ENCODE peak calls at places on chromosomes 5 and 9, in four cellular contexts. M is HepG2, Z is SK-N-SH, J is GM12878. V is an unnamed sample.

GRCh38 chr5:6950250-6950649 is 237.0 kb downstream of the TENT4A start:
- DNase-seq in M (no peak), Z (no peak), J (no peak), V (no peak)

GRCh38 chr5:39058984-39059565 is 15.1 kb downstream of the RICTOR start:
- DNase-seq in M (no peak), Z (no peak), J (no peak), V (no peak)

GRCh38 chr9:136303066-136303824 is 649 bp downstream of the CCDC187 start:
- DNase-seq in M (no peak), Z (no peak), J (no peak), V (no peak)

GRCh38 chr9:77507212-77507961 is 140.7 kb downstream of the GNA14 start:
- DNase-seq in M (no peak), Z (no peak), J (no peak), V (no peak)

GRCh38 chr9:87537625-87538024 is 40.0 kb downstream of the DAPK1 start:
- DNase-seq in M (no peak), Z (no peak), J (no peak), V (no peak)

GRCh38 chr9:107067715-107068416 is 204.9 kb downstream of the ZNF462 start:
- DNase-seq in M (no peak), Z (no peak), J (no peak), V (no peak)

GRCh38 chr5:174571662-174572397 is 152.6 kb upstream of the MSX2 start:
- DNase-seq in M (peak; percentile 28), Z (peak; percentile 45), J (no peak), V (no peak)

GRCh38 chr5:72377920-72378635 is 57.9 kb downstream of the PTCD2 start:
- DNase-seq in M (no peak), Z (no peak), J (no peak), V (no peak)

GRCh38 chr5:15103864-15104263 is 232.3 kb upstream of the ANKH start:
- DNase-seq in M (no peak), Z (no peak), J (no peak), V (no peak)

GRCh38 chr5:152084476-152084875 is 159.8 kb upstream of the GLRA1 start:
- DNase-seq in M (no peak), Z (no peak), J (no peak), V (no peak)

GRCh38 chr5:5179597-5179996 is 39.5 kb downstream of the ADAMTS16 start:
- DNase-seq in M (no peak), Z (no peak), J (no peak), V (peak; percentile 90)

GRCh38 chr5:26582350-26583040 is 455.9 kb downstream of the CDH9 start:
- DNase-seq in M (no peak), Z (no peak), J (no peak), V (no peak)

GRCh38 chr5:179420476-179420875 is 75.2 kb upstream of the ADAMTS2 start:
- DNase-seq in M (no peak), Z (peak; percentile 20), J (no peak), V (no peak)

GRCh38 chr5:172866378-172866777 is 32.3 kb downstream of the ERGIC1 start:
- DNase-seq in M (no peak), Z (no peak), J (no peak), V (no peak)

GRCh38 chr5:118733394-118733793 is 255.0 kb downstream of the DTWD2 start:
- DNase-seq in M (no peak), Z (no peak), J (no peak), V (no peak)

GRCh38 chr5:80871541-80871961 is 88.6 kb upstream of the RASGRF2 start:
- DNase-seq in M (peak; percentile 8), Z (no peak), J (no peak), V (no peak)

GRCh38 chr9:840343-840742 is 1.2 kb upstream of the DMRT1 start:
- DNase-seq in M (no peak), Z (no peak), J (no peak), V (peak; percentile 73)

GRCh38 chr5:157670662-157671591 is at the start of gene C5orf52:
- DNase-seq in M (peak; percentile 47), Z (peak; percentile 78), J (peak; percentile 23), V (no peak)

GRCh38 chr5:54515634-54516033 is 1.9 kb upstream of the SNX18 start:
- DNase-seq in M (no peak), Z (no peak), J (no peak), V (no peak)

GRCh38 chr9:76717611-76718010 is 46.6 kb upstream of the PCA3 start:
- DNase-seq in M (no peak), Z (no peak), J (no peak), V (no peak)

GRCh38 chr5:93708442-93708841 is 33.0 kb downstream of the POU5F2 start:
- DNase-seq in M (no peak), Z (no peak), J (no peak), V (no peak)

GRCh38 chr5:51187953-51188591 is 195.2 kb upstream of the ISL1 start:
- DNase-seq in M (no peak), Z (peak; percentile 8), J (no peak), V (peak; percentile 13)

GRCh38 chr5:139091439-139092156 is 106.6 kb downstream of the SIL1 start:
- DNase-seq in M (no peak), Z (no peak), J (no peak), V (no peak)

GRCh38 chr9:121921444-121921843 is 171.7 kb downstream of the TTLL11 start:
- DNase-seq in M (no peak), Z (no peak), J (no peak), V (no peak)

DNA sequence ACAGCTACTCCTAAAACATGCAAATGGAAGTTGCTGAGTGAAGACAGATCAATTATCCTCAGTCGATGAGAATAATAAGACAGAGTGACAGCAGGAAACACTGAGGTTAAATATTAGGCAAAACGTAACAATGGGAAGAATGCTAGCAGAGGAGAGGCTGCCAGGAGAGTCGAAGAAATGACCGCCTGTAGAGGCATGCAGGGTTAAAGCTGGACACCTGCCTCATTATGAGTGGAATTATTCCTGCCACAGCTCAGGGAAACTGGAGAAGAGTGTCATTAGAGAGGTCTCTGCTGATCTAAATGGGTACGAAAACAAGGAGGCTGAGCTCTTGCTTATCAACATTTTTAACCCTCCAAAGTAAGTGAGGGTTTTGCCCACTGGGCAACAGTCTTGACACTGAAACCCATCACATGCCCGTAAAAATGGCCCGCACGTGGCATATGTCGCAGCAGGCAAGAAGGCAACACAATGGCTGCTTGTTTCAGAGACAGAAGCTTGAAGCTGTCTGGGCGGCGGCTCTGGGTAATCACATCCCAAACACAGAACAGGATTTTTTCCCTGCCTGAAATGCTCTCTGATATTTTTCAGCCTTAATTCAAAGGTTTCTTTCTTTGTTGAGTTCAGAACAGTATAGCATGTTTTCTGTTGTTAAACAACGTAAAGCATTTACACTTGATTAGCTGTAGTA is 118.7 kb downstream of the MED27 start:
- DNase-seq in M (no peak), Z (no peak), J (no peak), V (no peak)
- TF ChIP-seq RAD21 in M (no peak), Z (no peak), J (no peak), V (no peak)

GRCh38 chr5:125384071-125384470 is 637.6 kb upstream of the ZNF608 start:
- DNase-seq in M (no peak), Z (no peak), J (no peak), V (no peak)
- TF ChIP-seq TCF12 in M (no peak), Z (no peak), J (no peak), V (no peak)

DNA sequence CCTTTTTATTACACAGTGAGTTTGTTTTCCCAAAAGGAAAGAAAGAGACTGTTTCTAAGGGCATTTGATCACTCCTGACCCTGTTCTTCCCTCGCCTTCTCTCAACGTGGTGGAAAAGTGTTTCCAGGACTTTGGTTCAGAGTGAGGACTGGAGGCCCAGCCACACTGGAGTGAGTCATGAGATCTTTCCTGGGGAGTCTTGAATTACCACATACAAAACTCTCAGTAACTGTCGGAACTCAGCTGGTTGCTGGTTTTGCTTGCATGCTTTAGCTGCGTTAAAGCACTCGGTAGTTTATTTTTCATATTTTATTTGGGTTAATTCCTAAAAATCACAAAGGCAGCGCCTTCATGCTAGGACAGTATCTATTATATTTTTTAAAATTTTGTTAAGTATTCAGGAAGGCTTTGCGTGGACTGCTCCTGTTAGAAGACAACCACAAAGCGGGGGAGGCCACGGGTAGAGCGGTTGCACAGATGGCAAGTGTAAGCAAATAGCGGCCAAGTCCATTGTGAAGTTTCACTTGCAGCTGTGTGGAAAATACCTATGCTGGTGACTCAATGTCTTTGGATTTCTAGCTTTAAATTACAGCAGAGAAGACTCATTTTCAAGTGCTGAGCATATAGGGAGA is 77.7 kb downstream of the ARSB start:
- DNase-seq in M (no peak), Z (no peak), J (peak; percentile 34), V (no peak)
- TF ChIP-seq RAD21 in M (no peak), Z (no peak), J (no peak), V (no peak)

DNA sequence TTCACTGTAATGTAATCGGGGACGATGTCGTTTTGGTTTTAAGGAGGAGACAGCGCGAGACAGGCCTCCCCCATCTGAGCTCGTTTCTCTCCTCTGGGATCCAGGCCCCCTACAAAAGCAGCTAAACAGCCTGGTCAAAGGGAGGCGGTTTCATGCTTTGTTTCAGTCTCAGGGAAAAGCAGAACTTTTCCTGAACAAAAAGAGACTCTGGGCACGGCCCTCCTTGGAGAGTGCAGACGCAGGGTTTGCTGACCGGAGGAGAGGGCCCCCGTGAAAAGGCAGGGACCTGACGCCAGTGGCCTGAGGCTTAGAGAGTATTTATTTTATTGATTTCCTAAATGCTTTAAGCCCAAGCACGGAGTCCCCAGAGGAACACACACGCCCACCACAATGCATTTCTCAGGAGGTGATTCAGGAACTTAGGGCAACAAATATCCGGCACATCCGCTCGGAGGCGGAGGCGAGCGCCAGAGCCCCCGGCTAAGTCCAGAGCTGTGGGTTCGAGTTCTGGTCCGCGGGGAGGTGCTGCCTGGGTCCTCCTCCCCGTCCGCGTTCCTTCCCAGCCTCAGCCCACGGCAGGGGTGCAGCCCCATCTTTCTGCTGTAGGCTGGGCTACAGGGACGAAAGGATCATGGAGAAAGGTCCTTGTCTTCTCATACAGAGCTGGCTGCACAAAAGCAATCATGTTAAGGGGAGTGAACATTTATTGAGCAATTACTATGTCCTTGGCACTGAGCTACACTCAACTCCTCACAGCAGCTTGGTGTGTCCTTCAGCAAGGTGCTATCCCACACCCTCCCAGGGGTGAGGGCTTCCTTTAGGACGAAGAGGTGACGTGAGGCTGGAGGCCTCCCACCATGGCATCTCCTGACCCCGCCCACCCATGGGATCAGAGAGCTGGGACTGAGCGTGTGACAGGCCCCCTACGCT is 40.0 kb downstream of the PTGES start:
- DNase-seq in M (no peak), Z (no peak), J (no peak), V (no peak)
- TF ChIP-seq TCF12 in M (no peak), Z (no peak), J (no peak), V (no peak)

V was measured in H1.